ENCODE peak calls at places on chromosomes 12 and 14, in five cellular contexts. O is tibial nerve, H is aorta, U is mammary epithelial cell, N is cardiac muscle cell. L is an unnamed sample.
A peak's percentile ranks its signal among the peaks of the same experiment; 100 is the strongest.

GRCh38 chr12:2258035-2258434 is 205.2 kb downstream of the CACNA1C start:
- DNase-seq in O (no peak), U (no peak), H (no peak), N (no peak), L (no peak)

GRCh38 chr12:9881988-9882387 is 699 bp downstream of the KLRF2 start:
- DNase-seq in U (no peak), N (no peak), H (no peak), O (no peak), L (no peak)

GRCh38 chr12:44117368-44117767 is 281.5 kb downstream of the TMEM117 start:
- DNase-seq in N (no peak), U (peak; percentile 36), H (no peak), O (no peak), L (no peak)

GRCh38 chr12:78928200-78929074 is 63.9 kb downstream of the SYT1 start:
- DNase-seq in H (no peak), N (no peak), U (peak; percentile 97), O (no peak), L (no peak)

GRCh38 chr14:55430024-55430690 is 10.3 kb downstream of the TBPL2 start:
- DNase-seq in U (peak; percentile 87), O (peak; percentile 43), N (peak; percentile 74), H (no peak), L (peak; percentile 54)

GRCh38 chr12:120260607-120261006 is 4.9 kb downstream of the PXN start:
- DNase-seq in N (no peak), U (no peak), H (no peak), O (no peak), L (no peak)

GRCh38 chr12:52873832-52874572 is 25.2 kb upstream of the KRT78 start:
- DNase-seq in N (peak; percentile 67), H (peak; percentile 94), O (peak; percentile 68), U (peak; percentile 97), L (peak; percentile 82)

GRCh38 chr14:64654072-64654899 is 49.9 kb upstream of the PLEKHG3 start:
- DNase-seq in O (no peak), N (no peak), U (peak; percentile 91), H (no peak), L (no peak)

GRCh38 chr12:111434680-111435338 is 29.1 kb downstream of the SH2B3 start:
- DNase-seq in U (peak; percentile 32), H (peak; percentile 47), N (no peak), O (peak; percentile 49), L (peak; percentile 29)

GRCh38 chr12:121825041-121825523 is 21.3 kb downstream of the SETD1B start:
- DNase-seq in O (no peak), U (no peak), H (no peak), N (no peak), L (no peak)

GRCh38 chr14:49971156-49972141 is 78.6 kb downstream of the ARF6 start:
- DNase-seq in O (no peak), U (no peak), N (no peak), H (no peak), L (peak; percentile 63)

GRCh38 chr14:49970474-49971147 is 77.7 kb downstream of the ARF6 start:
- DNase-seq in H (no peak), U (no peak), O (peak; percentile 52), N (peak; percentile 28), L (peak; percentile 44)

GRCh38 chr14:49969961-49970360 is 77.1 kb downstream of the ARF6 start:
- DNase-seq in O (no peak), N (no peak), H (no peak), U (no peak), L (no peak)

GRCh38 chr14:49972840-49973239 is 80.0 kb downstream of the ARF6 start:
- DNase-seq in O (peak; percentile 38), U (peak; percentile 89), H (no peak), N (no peak), L (peak; percentile 39)

GRCh38 chr14:49972199-49972671 is 79.4 kb downstream of the ARF6 start:
- DNase-seq in U (peak; percentile 66), H (no peak), N (no peak), O (peak; percentile 60), L (no peak)
- H3K4me3 ChIP-seq in U (no peak overlapping the region), H (no peak overlapping the region), N (no peak overlapping the region), O (no peak overlapping the region), L (no peak overlapping the region)

GRCh38 chr12:46452061-46452615 is 79.6 kb upstream of the SLC38A2 start:
- DNase-seq in O (no peak), U (peak; percentile 74), H (no peak), N (no peak), L (no peak)
- H3K4me1 ChIP-seq in O (peaks cover 8% of the 10 kb centered on the region), U (peaks cover 61% of the 10 kb centered on the region), H (peaks cover 6% of the 10 kb centered on the region), N (peaks cover 29% of the 10 kb centered on the region), L (no peaks in the 10 kb centered on the region)

DNA sequence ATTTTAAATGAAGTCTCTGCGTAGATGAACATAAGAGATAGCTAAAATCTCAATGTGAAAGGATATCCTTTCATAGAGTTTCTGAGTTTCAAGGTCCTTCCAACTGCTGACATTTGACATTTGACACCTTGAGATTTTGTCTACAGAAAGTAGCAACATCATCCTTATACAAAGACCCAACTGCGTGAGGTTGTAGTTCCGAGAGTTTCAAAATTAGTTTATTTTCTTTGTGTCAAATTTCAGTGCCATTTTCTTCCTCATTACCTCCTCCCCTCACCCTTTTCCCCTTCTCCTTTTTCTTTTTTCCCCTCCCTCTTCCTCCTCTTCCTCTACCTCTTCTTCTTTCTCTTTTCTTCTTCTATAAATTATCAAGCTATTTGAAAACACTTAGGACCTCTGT is 26.9 kb upstream of the BATF start:
- DNase-seq in U (no peak), H (no peak), N (no peak), O (no peak), L (no peak)
- H3K36me3 ChIP-seq in U (no peaks in the 10 kb centered on the region), H (no peaks in the 10 kb centered on the region), N (no peaks in the 10 kb centered on the region), O (no peaks in the 10 kb centered on the region), L (no peaks in the 10 kb centered on the region)

GRCh38 chr12:83954071-83954789 is 958.4 kb downstream of the SLC6A15 start:
- DNase-seq in U (no peak), O (no peak), N (no peak), H (no peak), L (no peak)
- H3K4me3 ChIP-seq in U (no peak overlapping the region), O (no peak overlapping the region), N (no peak overlapping the region), H (no peak overlapping the region), L (no peak overlapping the region)

DNA sequence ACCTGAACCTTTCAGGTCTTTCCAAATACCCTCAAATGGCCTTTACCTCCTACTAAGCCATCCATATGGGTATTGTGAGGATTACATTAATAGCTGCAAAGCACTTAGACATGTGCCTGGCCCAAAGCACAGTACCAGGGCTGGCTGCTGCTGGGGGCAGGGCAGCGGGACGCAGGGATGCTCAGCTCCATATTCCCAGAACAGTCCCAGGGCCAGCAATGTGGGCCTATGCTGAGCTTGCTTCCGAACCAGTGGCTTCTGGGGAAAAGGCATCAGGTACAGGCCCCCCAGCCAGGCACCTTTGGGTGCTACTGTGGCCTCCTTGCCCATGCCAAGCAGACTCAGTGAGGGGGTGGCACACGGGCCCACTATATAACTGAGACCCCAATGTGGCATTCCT is 10.4 kb downstream of the ACTN1 start:
- DNase-seq in U (no peak), H (no peak), O (no peak), N (no peak), L (no peak)
- H3K4me1 ChIP-seq in U (peaks cover 99% of the 10 kb centered on the region), H (peaks cover 11% of the 10 kb centered on the region), O (peaks cover 49% of the 10 kb centered on the region), N (peaks cover 60% of the 10 kb centered on the region), L (no peaks in the 10 kb centered on the region)

DNA sequence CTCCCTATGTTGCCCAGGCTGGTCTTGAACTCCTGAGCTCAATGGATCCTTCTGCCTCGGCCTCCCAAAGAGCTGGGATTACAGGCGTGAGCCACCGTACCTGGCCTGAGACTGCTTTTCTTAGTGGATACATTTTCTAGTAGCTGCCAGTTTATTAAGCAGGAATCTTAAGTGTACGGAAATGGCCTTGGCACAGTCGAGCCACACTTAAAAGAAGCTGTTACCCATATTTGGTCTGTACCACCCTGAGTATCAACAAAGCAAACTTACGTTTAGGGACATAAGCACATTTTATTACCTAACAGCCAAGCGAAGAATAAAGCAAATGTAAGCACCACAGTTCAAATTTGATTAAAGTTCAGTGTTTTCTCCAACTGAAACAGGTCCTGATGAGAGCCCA is 50.7 kb upstream of the NR2C1 start:
- DNase-seq in N (no peak), H (no peak), O (no peak), U (no peak), L (no peak)
- H3K36me3 ChIP-seq in N (no peaks in the 10 kb centered on the region), H (no peaks in the 10 kb centered on the region), O (no peaks in the 10 kb centered on the region), U (peaks cover 13% of the 10 kb centered on the region), L (no peaks in the 10 kb centered on the region)